ENCODE peak calls at places on chromosomes 5 and 9, in six cellular contexts. One of them, this sample, is unnamed.

GRCh38 chr9:118829334-118829733 is 539.9 kb downstream of the BRINP1 start:
- DNase-seq in right cardiac atrium: no peak
- DNase-seq in HFF-Myc: no peak
- DNase-seq in cardiac fibroblast: no peak
- DNase-seq in heart left ventricle: no peak
- DNase-seq in tibial artery: no peak
- DNase-seq in this sample: no peak

GRCh38 chr9:34517185-34517584 is 5.6 kb downstream of the ENHO start:
- DNase-seq in right cardiac atrium: no peak
- DNase-seq in HFF-Myc: no peak
- DNase-seq in cardiac fibroblast: no peak
- DNase-seq in heart left ventricle: no peak
- DNase-seq in tibial artery: no peak
- DNase-seq in this sample: no peak

GRCh38 chr9:90793729-90794128 is 7.9 kb upstream of the SYK start:
- DNase-seq in right cardiac atrium: no peak
- DNase-seq in HFF-Myc: no peak
- DNase-seq in cardiac fibroblast: no peak
- DNase-seq in heart left ventricle: no peak
- DNase-seq in tibial artery: no peak
- DNase-seq in this sample: no peak

GRCh38 chr5:71880531-71880930 is 161.5 kb downstream of the CARTPT start:
- DNase-seq in right cardiac atrium: no peak
- DNase-seq in HFF-Myc: no peak
- DNase-seq in cardiac fibroblast: no peak
- DNase-seq in heart left ventricle: no peak
- DNase-seq in tibial artery: no peak
- DNase-seq in this sample: no peak

GRCh38 chr9:121222524-121223171 is 21.0 kb upstream of the RAB14 start:
- DNase-seq in right cardiac atrium: no peak
- DNase-seq in HFF-Myc: no peak
- DNase-seq in cardiac fibroblast: peak
- DNase-seq in heart left ventricle: no peak
- DNase-seq in tibial artery: no peak
- DNase-seq in this sample: peak

GRCh38 chr5:176736271-176736965 is 73.9 kb upstream of the UNC5A start:
- DNase-seq in right cardiac atrium: no peak
- DNase-seq in HFF-Myc: no peak
- DNase-seq in cardiac fibroblast: no peak
- DNase-seq in heart left ventricle: no peak
- DNase-seq in tibial artery: peak
- DNase-seq in this sample: no peak

GRCh38 chr5:139708877-139709586 is 60.9 kb downstream of the CXXC5 start:
- DNase-seq in right cardiac atrium: peak
- DNase-seq in HFF-Myc: no peak
- DNase-seq in cardiac fibroblast: peak
- DNase-seq in heart left ventricle: peak
- DNase-seq in tibial artery: peak
- DNase-seq in this sample: peak

GRCh38 chr5:142445266-142445665 is 120.4 kb upstream of the SPRY4 start:
- DNase-seq in right cardiac atrium: no peak
- DNase-seq in HFF-Myc: no peak
- DNase-seq in cardiac fibroblast: no peak
- DNase-seq in heart left ventricle: no peak
- DNase-seq in tibial artery: no peak
- DNase-seq in this sample: peak

GRCh38 chr9:89622933-89623861 is 18.4 kb downstream of the GADD45G start:
- DNase-seq in right cardiac atrium: peak
- DNase-seq in HFF-Myc: no peak
- DNase-seq in cardiac fibroblast: no peak
- DNase-seq in heart left ventricle: no peak
- DNase-seq in tibial artery: no peak
- DNase-seq in this sample: no peak

GRCh38 chr9:134378901-134379338 is 52.7 kb downstream of the RXRA start:
- DNase-seq in right cardiac atrium: peak
- DNase-seq in HFF-Myc: no peak
- DNase-seq in cardiac fibroblast: peak
- DNase-seq in heart left ventricle: peak
- DNase-seq in tibial artery: no peak
- DNase-seq in this sample: peak

GRCh38 chr5:31442253-31442820 is 89.6 kb downstream of the DROSHA start:
- DNase-seq in right cardiac atrium: no peak
- DNase-seq in HFF-Myc: no peak
- DNase-seq in cardiac fibroblast: peak
- DNase-seq in heart left ventricle: no peak
- DNase-seq in tibial artery: no peak
- DNase-seq in this sample: no peak

GRCh38 chr5:134019636-134020035 is 14.9 kb upstream of the VDAC1 start:
- DNase-seq in right cardiac atrium: no peak
- DNase-seq in HFF-Myc: no peak
- DNase-seq in cardiac fibroblast: no peak
- DNase-seq in heart left ventricle: no peak
- DNase-seq in tibial artery: no peak
- DNase-seq in this sample: no peak

GRCh38 chr5:66249920-66250319 is 105.8 kb downstream of the SREK1 start:
- DNase-seq in right cardiac atrium: no peak
- DNase-seq in HFF-Myc: no peak
- DNase-seq in cardiac fibroblast: no peak
- DNase-seq in heart left ventricle: no peak
- DNase-seq in tibial artery: no peak
- DNase-seq in this sample: no peak

GRCh38 chr5:135269828-135270545 is 129.0 kb downstream of the MACROH2A1 start:
- DNase-seq in right cardiac atrium: no peak
- DNase-seq in HFF-Myc: no peak
- DNase-seq in cardiac fibroblast: no peak
- DNase-seq in heart left ventricle: no peak
- DNase-seq in tibial artery: peak
- DNase-seq in this sample: no peak

GRCh38 chr9:109319631-109320233 is 1.1 kb downstream of the EPB41L4B start:
- DNase-seq in right cardiac atrium: peak
- DNase-seq in HFF-Myc: no peak
- DNase-seq in cardiac fibroblast: no peak
- DNase-seq in heart left ventricle: no peak
- DNase-seq in tibial artery: no peak
- DNase-seq in this sample: no peak
- H3K4me3 ChIP-seq in right cardiac atrium: peak
- H3K4me3 ChIP-seq in HFF-Myc: no peak
- H3K4me3 ChIP-seq in cardiac fibroblast: peak
- H3K4me3 ChIP-seq in heart left ventricle: peak
- H3K4me3 ChIP-seq in tibial artery: peak
- H3K4me3 ChIP-seq in this sample: peak

DNA sequence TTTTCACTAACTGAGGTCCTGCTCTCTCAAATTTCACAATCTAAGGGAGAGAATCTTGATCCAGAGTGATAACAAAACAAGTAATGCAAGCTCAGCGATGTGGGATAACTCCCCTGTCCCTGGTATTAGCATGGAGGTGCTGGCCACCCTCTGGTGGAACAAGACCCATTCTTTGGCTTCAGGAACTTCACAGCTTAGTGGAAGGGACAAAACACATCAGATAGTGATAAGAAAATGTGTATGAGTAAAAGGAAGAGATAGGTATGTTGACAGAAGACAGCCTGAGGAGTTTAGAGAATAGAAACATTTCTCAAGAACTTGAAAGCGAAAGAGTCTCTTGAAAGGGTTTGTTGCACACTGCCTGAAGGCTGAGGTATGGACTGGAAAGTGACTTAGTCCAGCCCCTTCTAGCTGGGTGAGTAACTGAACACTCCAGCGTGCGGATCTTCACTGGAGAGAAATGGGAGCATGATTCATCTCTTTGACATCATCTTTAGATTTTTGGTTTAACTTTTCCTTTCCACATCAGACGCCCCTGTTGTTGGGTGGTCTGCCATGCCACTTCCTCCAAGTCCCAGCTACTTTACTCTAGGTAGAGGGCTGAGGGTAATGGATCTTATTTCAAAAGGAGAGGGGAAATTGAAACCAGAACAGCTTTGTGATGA is 25.4 kb upstream of the ZSWIM6 start:
- DNase-seq in right cardiac atrium: no peak
- DNase-seq in HFF-Myc: no peak
- DNase-seq in cardiac fibroblast: peak
- DNase-seq in heart left ventricle: no peak
- DNase-seq in tibial artery: no peak
- DNase-seq in this sample: peak
- H3K4me3 ChIP-seq in right cardiac atrium: no peak
- H3K4me3 ChIP-seq in HFF-Myc: no peak
- H3K4me3 ChIP-seq in cardiac fibroblast: no peak
- H3K4me3 ChIP-seq in heart left ventricle: no peak
- H3K4me3 ChIP-seq in tibial artery: no peak
- H3K4me3 ChIP-seq in this sample: no peak

GRCh38 chr5:17816947-17817346 is 182.7 kb downstream of the TAF11L14 start:
- DNase-seq in right cardiac atrium: no peak
- DNase-seq in HFF-Myc: no peak
- DNase-seq in cardiac fibroblast: no peak
- DNase-seq in heart left ventricle: no peak
- DNase-seq in tibial artery: no peak
- DNase-seq in this sample: no peak

GRCh38 chr5:17813214-17813613 is 179.0 kb downstream of the TAF11L14 start:
- DNase-seq in right cardiac atrium: no peak
- DNase-seq in HFF-Myc: no peak
- DNase-seq in cardiac fibroblast: no peak
- DNase-seq in heart left ventricle: no peak
- DNase-seq in tibial artery: no peak
- DNase-seq in this sample: peak

GRCh38 chr5:17819786-17820185 is 185.5 kb downstream of the TAF11L14 start:
- DNase-seq in right cardiac atrium: no peak
- DNase-seq in HFF-Myc: no peak
- DNase-seq in cardiac fibroblast: no peak
- DNase-seq in heart left ventricle: no peak
- DNase-seq in tibial artery: no peak
- DNase-seq in this sample: peak

DNA sequence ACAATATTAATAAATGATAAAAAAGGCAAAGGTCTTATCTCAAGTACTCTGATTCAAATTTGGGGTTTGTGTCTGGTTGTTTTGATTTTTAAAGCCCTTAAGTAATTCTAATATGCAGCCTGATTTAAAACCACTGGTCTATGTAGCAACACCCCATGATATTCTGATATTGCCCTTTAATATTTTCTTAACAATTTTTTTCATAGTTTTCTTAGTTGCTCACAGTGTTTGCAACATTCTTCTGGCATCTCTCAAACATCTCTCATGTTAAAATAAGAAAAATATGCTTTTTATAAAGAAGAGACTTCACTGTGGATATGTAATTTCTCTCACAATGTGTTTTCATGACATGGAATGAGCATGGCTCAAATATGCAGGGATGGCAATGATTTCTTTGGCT is 183.7 kb downstream of the TAF11L14 start:
- DNase-seq in right cardiac atrium: no peak
- DNase-seq in HFF-Myc: no peak
- DNase-seq in cardiac fibroblast: no peak
- DNase-seq in heart left ventricle: no peak
- DNase-seq in tibial artery: no peak
- DNase-seq in this sample: no peak
- H3K4me3 ChIP-seq in right cardiac atrium: no peak
- H3K4me3 ChIP-seq in HFF-Myc: no peak
- H3K4me3 ChIP-seq in cardiac fibroblast: no peak
- H3K4me3 ChIP-seq in heart left ventricle: no peak
- H3K4me3 ChIP-seq in tibial artery: no peak
- H3K4me3 ChIP-seq in this sample: no peak

GRCh38 chr5:175131432-175131831 is 312.6 kb downstream of the DRD1 start:
- DNase-seq in right cardiac atrium: no peak
- DNase-seq in HFF-Myc: no peak
- DNase-seq in cardiac fibroblast: no peak
- DNase-seq in heart left ventricle: no peak
- DNase-seq in tibial artery: no peak
- DNase-seq in this sample: no peak
- H3K4me3 ChIP-seq in right cardiac atrium: no peak
- H3K4me3 ChIP-seq in HFF-Myc: no peak
- H3K4me3 ChIP-seq in cardiac fibroblast: no peak
- H3K4me3 ChIP-seq in heart left ventricle: no peak
- H3K4me3 ChIP-seq in tibial artery: no peak
- H3K4me3 ChIP-seq in this sample: no peak

DNA sequence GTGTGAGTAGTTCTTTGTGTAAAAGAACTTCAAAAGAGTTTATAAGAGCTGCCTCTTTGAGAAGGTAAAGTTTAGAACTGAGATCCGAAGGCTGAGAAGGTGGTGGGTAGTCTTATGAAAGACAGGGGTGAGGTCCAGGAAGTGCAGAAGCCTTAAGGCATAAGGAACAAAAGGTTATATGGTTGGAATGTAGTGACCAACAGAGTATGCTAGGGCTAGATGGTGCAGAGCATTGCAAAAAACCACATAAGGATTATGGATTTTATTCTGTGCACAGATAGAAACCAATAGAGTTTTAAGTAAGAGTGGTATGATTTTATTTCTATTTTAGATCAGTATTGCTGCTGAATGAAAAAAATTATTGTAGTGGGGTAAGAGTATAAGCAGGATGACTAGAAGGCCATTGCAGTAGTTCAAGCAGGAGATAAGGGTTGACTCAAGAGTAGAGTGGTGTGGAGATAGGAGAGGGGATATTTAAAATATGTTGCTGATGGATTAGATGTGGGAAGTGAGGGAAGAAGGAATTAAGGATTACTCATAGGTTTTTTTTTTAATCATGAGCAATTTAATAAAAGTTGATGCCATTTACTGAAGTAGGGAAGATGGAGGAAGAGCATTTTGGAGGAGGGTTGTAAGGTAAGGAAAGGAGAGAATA is 3.7 kb downstream of the RECK start:
- DNase-seq in right cardiac atrium: no peak
- DNase-seq in HFF-Myc: no peak
- DNase-seq in cardiac fibroblast: no peak
- DNase-seq in heart left ventricle: no peak
- DNase-seq in tibial artery: no peak
- DNase-seq in this sample: no peak
- H3K4me3 ChIP-seq in right cardiac atrium: no peak
- H3K4me3 ChIP-seq in HFF-Myc: peak
- H3K4me3 ChIP-seq in cardiac fibroblast: no peak
- H3K4me3 ChIP-seq in heart left ventricle: no peak
- H3K4me3 ChIP-seq in tibial artery: no peak
- H3K4me3 ChIP-seq in this sample: no peak

GRCh38 chr9:101027246-101027645 is 1.3 kb upstream of the PLPPR1 start:
- DNase-seq in right cardiac atrium: no peak
- DNase-seq in HFF-Myc: no peak
- DNase-seq in cardiac fibroblast: no peak
- DNase-seq in heart left ventricle: no peak
- DNase-seq in tibial artery: no peak
- DNase-seq in this sample: no peak

GRCh38 chr9:101028346-101029299 is at the start of gene PLPPR1:
- DNase-seq in right cardiac atrium: peak
- DNase-seq in HFF-Myc: no peak
- DNase-seq in cardiac fibroblast: peak
- DNase-seq in heart left ventricle: peak
- DNase-seq in tibial artery: no peak
- DNase-seq in this sample: peak

GRCh38 chr9:101027733-101028345 is 688 bp upstream of the PLPPR1 start:
- DNase-seq in right cardiac atrium: no peak
- DNase-seq in HFF-Myc: no peak
- DNase-seq in cardiac fibroblast: no peak
- DNase-seq in heart left ventricle: no peak
- DNase-seq in tibial artery: no peak
- DNase-seq in this sample: no peak

GRCh38 chr9:101029300-101030021 is 934 bp downstream of the PLPPR1 start:
- DNase-seq in right cardiac atrium: peak
- DNase-seq in HFF-Myc: no peak
- DNase-seq in cardiac fibroblast: no peak
- DNase-seq in heart left ventricle: no peak
- DNase-seq in tibial artery: no peak
- DNase-seq in this sample: no peak

DNA sequence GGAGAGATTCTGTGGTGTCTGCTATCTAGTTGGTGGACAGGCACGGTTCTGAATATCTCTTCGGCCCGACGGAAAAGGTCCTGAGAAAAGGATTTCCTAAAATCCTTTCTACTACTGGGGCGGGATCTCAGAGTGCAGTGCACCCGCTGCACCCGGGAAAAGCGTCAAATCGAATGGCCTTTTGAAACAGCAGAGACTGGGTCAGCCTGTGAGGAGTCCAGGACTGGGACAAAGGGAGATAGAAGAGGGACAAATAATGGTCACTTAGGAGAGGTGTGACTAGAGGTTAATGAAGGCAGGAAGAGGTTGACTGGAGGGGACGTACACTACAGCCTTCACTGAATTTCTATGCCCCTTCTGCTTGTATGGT is 1.5 kb downstream of the PLPPR1 start:
- DNase-seq in right cardiac atrium: no peak
- DNase-seq in HFF-Myc: no peak
- DNase-seq in cardiac fibroblast: no peak
- DNase-seq in heart left ventricle: no peak
- DNase-seq in tibial artery: no peak
- DNase-seq in this sample: no peak
- H3K4me3 ChIP-seq in right cardiac atrium: no peak
- H3K4me3 ChIP-seq in HFF-Myc: no peak
- H3K4me3 ChIP-seq in cardiac fibroblast: no peak
- H3K4me3 ChIP-seq in heart left ventricle: no peak
- H3K4me3 ChIP-seq in tibial artery: no peak
- H3K4me3 ChIP-seq in this sample: no peak

This sample was measured in bronchial epithelial cell.